ENCODE peak calls at places on chromosome 20, in seven cellular contexts. J is Panc1, V is upper lobe of right lung, M is Calu3, Q is breast epithelium, Z is PC-9, O is BE2C. N is an unnamed sample.

GRCh38 chr20:50541606-50542041 is 31.4 kb downstream of the PTPN1 start:
- DNase-seq in J (no peak), V (no peak), M (peak; percentile 19), Q (no peak), Z (no peak), O (no peak), N (no peak)

GRCh38 chr20:35174458-35175216 is 2.8 kb downstream of the PROCR start:
- DNase-seq in J (no peak), V (no peak), M (no peak), Q (no peak), Z (no peak), O (peak; percentile 79), N (no peak)

GRCh38 chr20:62592506-62593177 is 49.7 kb upstream of the SLCO4A1 start:
- DNase-seq in J (no peak), V (no peak), M (no peak), Q (no peak), Z (no peak), O (no peak), N (no peak)

GRCh38 chr20:59152559-59153354 is 10.9 kb upstream of the ZNF831 start:
- DNase-seq in J (no peak), V (no peak), M (no peak), Q (no peak), Z (no peak), O (no peak), N (no peak)

GRCh38 chr20:4457566-4458543 is 263.9 kb upstream of the PRND start:
- DNase-seq in J (no peak), V (no peak), M (no peak), Q (no peak), Z (peak; percentile 84), O (no peak), N (no peak)

GRCh38 chr20:13452470-13453124 is 186.1 kb downstream of the TASP1 start:
- DNase-seq in J (no peak), V (no peak), M (no peak), Q (no peak), Z (no peak), O (no peak), N (no peak)

GRCh38 chr20:54468082-54468481 is 7.3 kb upstream of the DOK5 start:
- DNase-seq in J (no peak), V (no peak), M (no peak), Q (no peak), Z (no peak), O (no peak), N (no peak)

GRCh38 chr20:36070451-36070850 is 84.1 kb upstream of the EPB41L1 start:
- DNase-seq in J (no peak), V (no peak), M (no peak), Q (peak; percentile 58), Z (no peak), O (no peak), N (no peak)

GRCh38 chr20:32332614-32333013 is 25.5 kb upstream of the ASXL1 start:
- DNase-seq in J (no peak), V (no peak), M (peak; percentile 73), Q (no peak), Z (peak; percentile 36), O (no peak), N (no peak)

GRCh38 chr20:42678895-42679294 is 510.8 kb downstream of the PTPRT start:
- DNase-seq in J (no peak), V (no peak), M (peak; percentile 29), Q (no peak), Z (peak; percentile 13), O (no peak), N (no peak)

GRCh38 chr20:9136114-9136513 is 67.2 kb downstream of the PLCB4 start:
- DNase-seq in J (no peak), V (no peak), M (no peak), Q (no peak), Z (no peak), O (no peak), N (no peak)

GRCh38 chr20:42082611-42083010 is 464.4 kb upstream of the CHD6 start:
- DNase-seq in J (no peak), V (no peak), M (no peak), Q (no peak), Z (no peak), O (peak; percentile 89), N (no peak)

GRCh38 chr20:43658068-43658722 is 8.7 kb upstream of the MYBL2 start:
- DNase-seq in J (no peak), V (no peak), M (peak; percentile 46), Q (no peak), Z (peak; percentile 67), O (peak; percentile 27), N (no peak)

GRCh38 chr20:17871861-17872260 is 96.7 kb downstream of the SNX5 start:
- DNase-seq in J (no peak), V (no peak), M (no peak), Q (peak; percentile 37), Z (no peak), O (no peak), N (no peak)

GRCh38 chr20:34365765-34366213 is 2.7 kb downstream of the ITCH start:
- DNase-seq in J (no peak), V (no peak), M (no peak), Q (no peak), Z (no peak), O (no peak), N (no peak)

GRCh38 chr20:19887566-19888268 is 129.4 kb upstream of the NAA20 start:
- DNase-seq in J (no peak), V (no peak), M (no peak), Q (no peak), Z (no peak), O (no peak), N (no peak)

GRCh38 chr20:19885576-19885956 is 127.5 kb downstream of the RIN2 start:
- DNase-seq in J (no peak), V (no peak), M (no peak), Q (no peak), Z (no peak), O (no peak), N (no peak)

GRCh38 chr20:19888269-19888669 is 128.9 kb upstream of the NAA20 start:
- DNase-seq in J (no peak), V (no peak), M (no peak), Q (no peak), Z (no peak), O (no peak), N (no peak)

GRCh38 chr20:19885981-19886665 is 128.1 kb downstream of the RIN2 start:
- DNase-seq in J (no peak), V (peak; percentile 63), M (peak; percentile 9), Q (peak; percentile 62), Z (peak; percentile 43), O (no peak), N (no peak)

GRCh38 chr20:19886666-19887288 is 128.7 kb downstream of the RIN2 start:
- DNase-seq in J (no peak), V (no peak), M (no peak), Q (no peak), Z (no peak), O (no peak), N (no peak)
- TF ChIP-seq CTCF in J (peak; percentile 62), V (peak; percentile 12), M (no peak), Q (no peak), Z (no peak), O (no peak), N (no peak)

GRCh38 chr20:40943591-40943990 is 85.0 kb upstream of the TOP1 start:
- DNase-seq in J (no peak), V (no peak), M (no peak), Q (no peak), Z (no peak), O (no peak), N (no peak)

GRCh38 chr20:40945754-40946451 is 82.7 kb upstream of the TOP1 start:
- DNase-seq in J (no peak), V (no peak), M (peak; percentile 62), Q (no peak), Z (peak; percentile 31), O (peak; percentile 69), N (peak; percentile 47)

GRCh38 chr20:40942015-40942414 is 86.6 kb upstream of the TOP1 start:
- DNase-seq in J (no peak), V (no peak), M (no peak), Q (no peak), Z (no peak), O (no peak), N (no peak)

GRCh38 chr20:40942775-40943174 is 85.8 kb upstream of the TOP1 start:
- DNase-seq in J (no peak), V (no peak), M (no peak), Q (no peak), Z (peak; percentile 42), O (no peak), N (no peak)

GRCh38 chr20:40945189-40945588 is 83.4 kb upstream of the TOP1 start:
- DNase-seq in J (no peak), V (no peak), M (no peak), Q (no peak), Z (peak; percentile 17), O (no peak), N (no peak)
- TF ChIP-seq CTCF in J (no peak), V (no peak), M (no peak), Q (no peak), Z (no peak), O (no peak), N (no peak)

GRCh38 chr20:15895126-15895525 is 678.1 kb downstream of the KIF16B start:
- DNase-seq in J (no peak), V (no peak), M (no peak), Q (no peak), Z (no peak), O (no peak), N (no peak)

GRCh38 chr20:15895560-15896084 is 677.6 kb downstream of the KIF16B start:
- DNase-seq in J (no peak), V (no peak), M (no peak), Q (no peak), Z (no peak), O (no peak), N (no peak)

GRCh38 chr20:15900443-15900842 is 672.8 kb downstream of the KIF16B start:
- DNase-seq in J (no peak), V (no peak), M (no peak), Q (no peak), Z (no peak), O (no peak), N (no peak)

GRCh38 chr20:15902493-15902892 is 670.8 kb downstream of the KIF16B start:
- DNase-seq in J (no peak), V (no peak), M (peak; percentile 0), Q (no peak), Z (no peak), O (peak; percentile 75), N (no peak)

DNA sequence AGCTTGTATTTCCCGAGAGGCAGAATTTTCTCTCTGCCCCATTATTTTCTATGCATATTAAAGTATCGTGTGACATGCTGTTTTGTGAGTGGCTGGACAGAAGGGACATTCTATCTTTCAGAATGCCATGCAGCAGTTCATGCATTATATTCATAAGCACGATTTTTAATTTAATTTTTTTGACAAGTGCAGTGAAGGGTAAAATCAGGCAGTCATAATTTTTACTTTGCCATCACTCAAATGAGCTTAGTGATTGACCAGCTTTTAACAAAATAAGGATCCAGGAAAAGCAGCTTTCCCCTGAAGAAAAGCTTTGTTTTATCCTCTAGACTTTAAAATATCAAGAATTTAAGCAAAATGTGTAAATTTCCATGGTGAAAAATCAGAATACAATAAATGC is 673.3 kb downstream of the KIF16B start:
- DNase-seq in J (no peak), V (no peak), M (no peak), Q (no peak), Z (no peak), O (no peak), N (no peak)
- TF ChIP-seq CTCF in J (no peak), V (no peak), M (no peak), Q (no peak), Z (no peak), O (no peak), N (no peak)

DNA sequence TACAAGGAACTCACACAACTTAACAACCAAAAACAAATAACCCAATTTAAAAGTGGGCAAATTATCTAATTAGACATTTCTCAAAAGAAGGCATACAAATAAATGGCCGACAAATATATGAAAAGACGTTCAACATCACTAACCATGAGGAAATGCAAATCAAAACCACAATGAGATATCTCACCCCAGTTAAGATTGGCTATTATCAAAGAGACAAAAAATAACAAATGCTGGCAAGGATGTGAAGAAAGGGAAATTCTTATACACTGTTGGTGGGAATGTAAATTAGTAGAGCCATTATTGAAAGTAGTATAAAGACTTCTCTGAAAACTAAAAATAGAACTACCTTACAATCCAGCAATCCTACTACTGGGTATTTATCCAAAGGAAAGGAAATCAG is 96.7 kb upstream of the SIRPG start:
- DNase-seq in J (no peak), V (no peak), M (no peak), Q (no peak), Z (no peak), O (no peak), N (no peak)
- TF ChIP-seq CTCF in J (no peak), V (no peak), M (no peak), Q (no peak), Z (no peak), O (no peak), N (no peak)